ENCODE peak calls at places on chromosomes 13 and 19, in eight cellular contexts. M is kidney glomerular epithelial cell; P is amygdala; W is stimulated activated CD4-positive, alpha-beta T cell treated with anti-CD3 and anti-CD28 coated beads, Interleukin-1b, Interleukin-23, amount 100 ng/mL, for 4 hours; A is psoas muscle; I is fibroblast of lung; J is fibroblast of pulmonary artery; E is AG09309. S is an unnamed sample.
A peak's percentile ranks its signal among the peaks of the same experiment; 100 is the strongest.

GRCh38 chr13:40452741-40453665 is 213.4 kb downstream of the FOXO1 start:
- DNase-seq in M (no peak), P (no peak), W (no peak), A (no peak), I (peak; percentile 28), J (no peak), E (no peak), S (no peak)

GRCh38 chr19:2607712-2608601 is 94.5 kb downstream of the GNG7 start:
- DNase-seq in M (no peak), P (no peak), W (peak; percentile 82), A (no peak), I (no peak), J (no peak), E (no peak), S (no peak)

GRCh38 chr13:26253262-26253786 is 605 bp upstream of the CDK8 start:
- DNase-seq in M (no peak), P (no peak), W (no peak), A (no peak), I (no peak), J (no peak), E (no peak), S (no peak)

GRCh38 chr19:49368711-49369358 is 5.2 kb downstream of the DKKL1 start:
- DNase-seq in M (no peak), P (no peak), W (no peak), A (no peak), I (no peak), J (no peak), E (no peak), S (no peak)

GRCh38 chr13:79861731-79862130 is 380.8 kb downstream of the NDFIP2 start:
- DNase-seq in M (no peak), P (no peak), W (no peak), A (no peak), I (no peak), J (no peak), E (no peak), S (no peak)

GRCh38 chr19:3366104-3366760 is at the start of gene NFIC:
- DNase-seq in M (peak; percentile 47), P (peak; percentile 40), W (peak; percentile 41), A (peak; percentile 94), I (peak; percentile 95), J (peak; percentile 87), E (peak; percentile 52), S (no peak)

GRCh38 chr13:113216165-113217056 is 7.0 kb downstream of the CUL4A start:
- DNase-seq in M (peak; percentile 37), P (no peak), W (no peak), A (peak; percentile 81), I (peak; percentile 70), J (peak; percentile 60), E (no peak), S (no peak)

GRCh38 chr13:33723772-33724435 is 94.0 kb upstream of the RFC3 start:
- DNase-seq in M (peak; percentile 80), P (peak; percentile 76), W (peak; percentile 22), A (peak; percentile 62), I (peak; percentile 91), J (peak; percentile 94), E (peak; percentile 64), S (peak; percentile 40)

GRCh38 chr19:13817615-13818371 is 22.6 kb downstream of the ZSWIM4 start:
- DNase-seq in M (no peak), P (no peak), W (no peak), A (no peak), I (no peak), J (no peak), E (no peak), S (no peak)

GRCh38 chr19:55640577-55641375 is at the start of gene ZNF580:
- DNase-seq in M (peak; percentile 35), P (peak; percentile 48), W (peak; percentile 70), A (peak; percentile 86), I (peak; percentile 80), J (peak; percentile 86), E (no peak), S (no peak)

GRCh38 chr13:47287291-47287751 is 390.5 kb upstream of the HTR2A start:
- DNase-seq in M (no peak), P (no peak), W (no peak), A (no peak), I (peak; percentile 37), J (peak; percentile 14), E (no peak), S (no peak)

GRCh38 chr19:2168619-2169424 is 5.1 kb downstream of the DOT1L start:
- DNase-seq in M (peak; percentile 97), P (peak; percentile 87), W (peak; percentile 68), A (peak; percentile 99), I (peak; percentile 97), J (peak; percentile 97), E (peak; percentile 90), S (no peak)

GRCh38 chr13:26425439-26426358 is 131.8 kb upstream of the WASF3 start:
- DNase-seq in M (peak; percentile 59), P (no peak), W (no peak), A (no peak), I (peak; percentile 8), J (peak; percentile 3), E (no peak), S (no peak)

GRCh38 chr19:41696402-41697197 is 8.5 kb upstream of the CEACAM7 start:
- DNase-seq in M (no peak), P (no peak), W (no peak), A (no peak), I (no peak), J (peak; percentile 3), E (no peak), S (no peak)

GRCh38 chr19:31974941-31975340 is 370.5 kb upstream of the ZNF507 start:
- DNase-seq in M (no peak), P (no peak), W (no peak), A (no peak), I (no peak), J (no peak), E (no peak), S (no peak)

GRCh38 chr13:111914241-111915103 is 152.5 kb upstream of the SOX1 start:
- DNase-seq in M (no peak), P (no peak), W (no peak), A (no peak), I (no peak), J (no peak), E (no peak), S (peak; percentile 17)

GRCh38 chr13:73913043-73913740 is 221.0 kb downstream of the KLF12 start:
- DNase-seq in M (peak; percentile 5), P (no peak), W (no peak), A (no peak), I (peak; percentile 47), J (peak; percentile 46), E (no peak), S (no peak)

GRCh38 chr13:55013051-55013450 is 1984.4 kb downstream of the OLFM4 start:
- DNase-seq in M (no peak), P (no peak), W (no peak), A (no peak), I (no peak), J (no peak), E (no peak), S (no peak)

GRCh38 chr13:113980489-113981064 is 6.7 kb upstream of the C13orf46 start:
- DNase-seq in M (no peak), P (no peak), W (no peak), A (peak; percentile 14), I (no peak), J (no peak), E (no peak), S (no peak)

GRCh38 chr19:2820112-2820702 is 539 bp downstream of the ZNF554 start:
- DNase-seq in M (no peak), P (no peak), W (no peak), A (no peak), I (no peak), J (no peak), E (no peak), S (peak; percentile 55)

GRCh38 chr13:98541701-98542203 is 35.2 kb downstream of the STK24 start:
- DNase-seq in M (no peak), P (no peak), W (no peak), A (no peak), I (no peak), J (no peak), E (no peak), S (no peak)

GRCh38 chr19:11766597-11767591 is at the start of gene ZNF441:
- DNase-seq in M (peak; percentile 84), P (peak; percentile 96), W (peak; percentile 93), A (peak; percentile 98), I (peak; percentile 93), J (peak; percentile 95), E (peak; percentile 64), S (peak; percentile 77)

GRCh38 chr19:8352134-8352827 is 9.2 kb upstream of the KANK3 start:
- DNase-seq in M (peak; percentile 50), P (no peak), W (no peak), A (peak; percentile 44), I (no peak), J (peak; percentile 71), E (no peak), S (no peak)

S was measured in mesothelial cell of epicardium.